ENCODE peak calls at places on chromosomes 6 and 20, in six cellular contexts. G, K, U, R, N and H are unnamed samples.

GRCh38 chr20:36819662-36820061 is 46.1 kb upstream of the DSN1 start:
- DNase-seq in G (peak), K (no peak), U (no peak), R (no peak), N (peak), H (no peak)

GRCh38 chr6:684831-685636 is 7.9 kb downstream of the EXOC2 start:
- DNase-seq in G (no peak), K (peak), U (no peak), R (no peak), N (no peak), H (no peak)

GRCh38 chr6:169051371-169051770 is 202.3 kb downstream of the THBS2 start:
- DNase-seq in G (no peak), K (no peak), U (no peak), R (no peak), N (no peak), H (no peak)

GRCh38 chr6:81892911-81893310 is 140.4 kb upstream of the TENT5A start:
- DNase-seq in G (no peak), K (no peak), U (no peak), R (no peak), N (no peak), H (no peak)

GRCh38 chr6:90256698-90257485 is 39.8 kb downstream of the BACH2 start:
- DNase-seq in G (no peak), K (no peak), U (no peak), R (no peak), N (no peak), H (no peak)

GRCh38 chr6:167733740-167734661 is 92.7 kb upstream of the AFDN start:
- DNase-seq in G (peak), K (no peak), U (no peak), R (no peak), N (peak), H (no peak)

GRCh38 chr6:136113736-136114173 is 136.4 kb downstream of the MTFR2 start:
- DNase-seq in G (peak), K (no peak), U (no peak), R (peak), N (no peak), H (no peak)

GRCh38 chr6:169086020-169086419 is 167.6 kb downstream of the THBS2 start:
- DNase-seq in G (no peak), K (no peak), U (no peak), R (no peak), N (no peak), H (no peak)

GRCh38 chr6:15662246-15663056 is at the start of gene DTNBP1:
- DNase-seq in G (peak), K (peak), U (peak), R (peak), N (peak), H (peak)